ENCODE peak calls at places on chromosomes 3 and 15, in four cellular contexts. One of them, this sample, is unnamed.

GRCh38 chr3:106004137-106004600 is 135.4 kb upstream of the CBLB start:
- DNase-seq in hippocampal formation: no peak
- DNase-seq in caudate nucleus: no peak
- DNase-seq in neuronal stem cell: no peak
- DNase-seq in this sample: no peak

GRCh38 chr3:4825572-4826236 is 153.5 kb upstream of the BHLHE40 start:
- DNase-seq in hippocampal formation: no peak
- DNase-seq in caudate nucleus: no peak
- DNase-seq in neuronal stem cell: no peak
- DNase-seq in this sample: no peak

GRCh38 chr3:97974996-97975395 is 2.8 kb upstream of the RIOX2 start:
- DNase-seq in hippocampal formation: no peak
- DNase-seq in caudate nucleus: no peak
- DNase-seq in neuronal stem cell: no peak
- DNase-seq in this sample: no peak

GRCh38 chr3:49666592-49666991 is 7.6 kb upstream of the APEH start:
- DNase-seq in hippocampal formation: no peak
- DNase-seq in caudate nucleus: no peak
- DNase-seq in neuronal stem cell: no peak
- DNase-seq in this sample: no peak

GRCh38 chr15:69697913-69698312 is 245.3 kb downstream of the RPLP1 start:
- DNase-seq in hippocampal formation: no peak
- DNase-seq in caudate nucleus: no peak
- DNase-seq in neuronal stem cell: no peak
- DNase-seq in this sample: no peak

GRCh38 chr15:98555173-98555515 is 93.2 kb upstream of the IGF1R start:
- DNase-seq in hippocampal formation: no peak
- DNase-seq in caudate nucleus: no peak
- DNase-seq in neuronal stem cell: no peak
- DNase-seq in this sample: no peak

GRCh38 chr3:188788621-188789081 is 383.1 kb upstream of the TPRG1 start:
- DNase-seq in hippocampal formation: no peak
- DNase-seq in caudate nucleus: no peak
- DNase-seq in neuronal stem cell: no peak
- DNase-seq in this sample: no peak

GRCh38 chr3:102123590-102124190 is 274.4 kb downstream of the NFKBIZ start:
- DNase-seq in hippocampal formation: no peak
- DNase-seq in caudate nucleus: no peak
- DNase-seq in neuronal stem cell: no peak
- DNase-seq in this sample: no peak

GRCh38 chr15:68791431-68792283 is 29.0 kb downstream of the ANP32A start:
- DNase-seq in hippocampal formation: no peak
- DNase-seq in caudate nucleus: no peak
- DNase-seq in neuronal stem cell: no peak
- DNase-seq in this sample: no peak

GRCh38 chr3:178762382-178762781 is 226.1 kb downstream of the KCNMB2 start:
- DNase-seq in hippocampal formation: no peak
- DNase-seq in caudate nucleus: no peak
- DNase-seq in neuronal stem cell: no peak
- DNase-seq in this sample: no peak

GRCh38 chr3:169619793-169620192 is 43.7 kb downstream of the MECOM start:
- DNase-seq in hippocampal formation: no peak
- DNase-seq in caudate nucleus: no peak
- DNase-seq in neuronal stem cell: no peak
- DNase-seq in this sample: no peak

GRCh38 chr15:84844964-84845363 is 27.8 kb downstream of the ALPK3 start:
- DNase-seq in hippocampal formation: no peak
- DNase-seq in caudate nucleus: no peak
- DNase-seq in neuronal stem cell: no peak
- DNase-seq in this sample: no peak

GRCh38 chr15:58830556-58830955 is 59.5 kb downstream of the MINDY2 start:
- DNase-seq in hippocampal formation: no peak
- DNase-seq in caudate nucleus: no peak
- DNase-seq in neuronal stem cell: no peak
- DNase-seq in this sample: no peak

GRCh38 chr3:104536715-104537114 is 830.0 kb upstream of the ALCAM start:
- DNase-seq in hippocampal formation: no peak
- DNase-seq in caudate nucleus: no peak
- DNase-seq in neuronal stem cell: no peak
- DNase-seq in this sample: no peak

GRCh38 chr15:28786521-28786920 is 61.9 kb downstream of the GOLGA6L7 start:
- DNase-seq in hippocampal formation: no peak
- DNase-seq in caudate nucleus: no peak
- DNase-seq in neuronal stem cell: no peak
- DNase-seq in this sample: no peak

GRCh38 chr15:100918690-100919480 is at the start of gene LRRK1:
- DNase-seq in hippocampal formation: no peak
- DNase-seq in caudate nucleus: no peak
- DNase-seq in neuronal stem cell: no peak
- DNase-seq in this sample: no peak

GRCh38 chr3:52054689-52055511 is 1.5 kb downstream of the DUSP7 start:
- DNase-seq in hippocampal formation: no peak
- DNase-seq in caudate nucleus: no peak
- DNase-seq in neuronal stem cell: no peak
- DNase-seq in this sample: no peak

GRCh38 chr15:100873029-100873677 is 6.5 kb upstream of the ALDH1A3 start:
- DNase-seq in hippocampal formation: peak; percentile 73
- DNase-seq in caudate nucleus: peak; percentile 46
- DNase-seq in neuronal stem cell: peak; percentile 76
- DNase-seq in this sample: no peak

GRCh38 chr3:136642714-136643113 is 109.5 kb downstream of the STAG1 start:
- DNase-seq in hippocampal formation: no peak
- DNase-seq in caudate nucleus: no peak
- DNase-seq in neuronal stem cell: no peak
- DNase-seq in this sample: no peak

GRCh38 chr3:145807990-145808389 is 353.0 kb downstream of the PLOD2 start:
- DNase-seq in hippocampal formation: no peak
- DNase-seq in caudate nucleus: no peak
- DNase-seq in neuronal stem cell: no peak
- DNase-seq in this sample: no peak

GRCh38 chr3:140093742-140094141 is 158.8 kb downstream of the CLSTN2 start:
- DNase-seq in hippocampal formation: no peak
- DNase-seq in caudate nucleus: no peak
- DNase-seq in neuronal stem cell: no peak
- DNase-seq in this sample: no peak

GRCh38 chr3:189363856-189364255 is 192.1 kb downstream of the TPRG1 start:
- DNase-seq in hippocampal formation: no peak
- DNase-seq in caudate nucleus: no peak
- DNase-seq in neuronal stem cell: no peak
- DNase-seq in this sample: no peak

GRCh38 chr3:28727321-28727720 is 378.7 kb upstream of the AZI2 start:
- DNase-seq in hippocampal formation: no peak
- DNase-seq in caudate nucleus: no peak
- DNase-seq in neuronal stem cell: no peak
- DNase-seq in this sample: no peak

GRCh38 chr3:182485306-182485705 is 308.0 kb upstream of the ATP11B start:
- DNase-seq in hippocampal formation: no peak
- DNase-seq in caudate nucleus: no peak
- DNase-seq in neuronal stem cell: no peak
- DNase-seq in this sample: no peak

GRCh38 chr3:123289336-123290106 is 87.8 kb downstream of the SEC22A start:
- DNase-seq in hippocampal formation: no peak
- DNase-seq in caudate nucleus: no peak
- DNase-seq in neuronal stem cell: no peak
- DNase-seq in this sample: no peak

GRCh38 chr15:68252925-68253534 is 23.5 kb upstream of the CLN6 start:
- DNase-seq in hippocampal formation: peak; percentile 87
- DNase-seq in caudate nucleus: no peak
- DNase-seq in neuronal stem cell: peak; percentile 54
- DNase-seq in this sample: no peak

GRCh38 chr15:99211926-99212325 is 37.5 kb downstream of the TTC23 start:
- DNase-seq in hippocampal formation: no peak
- DNase-seq in caudate nucleus: no peak
- DNase-seq in neuronal stem cell: no peak
- DNase-seq in this sample: no peak

GRCh38 chr3:11088066-11088465 is 66.2 kb upstream of the HRH1 start:
- DNase-seq in hippocampal formation: no peak
- DNase-seq in caudate nucleus: no peak
- DNase-seq in neuronal stem cell: no peak
- DNase-seq in this sample: no peak

GRCh38 chr3:158105710-158106438 is at the start of gene SHOX2:
- DNase-seq in hippocampal formation: no peak
- DNase-seq in caudate nucleus: no peak
- DNase-seq in neuronal stem cell: no peak
- DNase-seq in this sample: no peak

GRCh38 chr15:58015565-58015964 is 49.9 kb downstream of the ALDH1A2 start:
- DNase-seq in hippocampal formation: no peak
- DNase-seq in caudate nucleus: no peak
- DNase-seq in neuronal stem cell: no peak
- DNase-seq in this sample: no peak

GRCh38 chr3:146895026-146895749 is 290.0 kb upstream of the PLSCR5 start:
- DNase-seq in hippocampal formation: no peak
- DNase-seq in caudate nucleus: no peak
- DNase-seq in neuronal stem cell: no peak
- DNase-seq in this sample: no peak

GRCh38 chr15:20344601-20345400 is 196.8 kb downstream of the GOLGA6L6 start:
- DNase-seq in hippocampal formation: no peak
- DNase-seq in caudate nucleus: no peak
- DNase-seq in neuronal stem cell: no peak
- DNase-seq in this sample: no peak

GRCh38 chr3:159798951-159799350 is 189.7 kb upstream of the IL12A start:
- DNase-seq in hippocampal formation: no peak
- DNase-seq in caudate nucleus: no peak
- DNase-seq in neuronal stem cell: no peak
- DNase-seq in this sample: no peak

This sample was measured in iPS DF 6.9.